ENCODE peak calls at places on chromosomes 12 and 14, in seven cellular contexts. One of them, this sample, is unnamed.

GRCh38 chr14:99460793-99461192 is 19.9 kb downstream of the SETD3 start:
- DNase-seq in germinal center: no peak
- DNase-seq in GF-D8: no peak
- DNase-seq in A172: no peak
- DNase-seq in GM23338: peak; percentile 22
- DNase-seq in NCI-H2171 treated with DMSO at 0.1 percent for 48 hours: peak; percentile 11
- DNase-seq in stimulated activated CD4-positive, alpha-beta T cell treated with anti-CD3 and anti-CD28 coated beads, Interleukin-12 subunit alpha, Interleukin-12 subunit beta, amount 100 ng/mL, for 4 hours: no peak
- DNase-seq in this sample: no peak

GRCh38 chr14:105386581-105387529 is 11.5 kb upstream of the TEX22 start:
- DNase-seq in germinal center: no peak
- DNase-seq in GF-D8: no peak
- DNase-seq in A172: no peak
- DNase-seq in GM23338: no peak
- DNase-seq in NCI-H2171 treated with DMSO at 0.1 percent for 48 hours: no peak
- DNase-seq in stimulated activated CD4-positive, alpha-beta T cell treated with anti-CD3 and anti-CD28 coated beads, Interleukin-12 subunit alpha, Interleukin-12 subunit beta, amount 100 ng/mL, for 4 hours: no peak
- DNase-seq in this sample: no peak

GRCh38 chr14:23025181-23025788 is 9.4 kb downstream of the PSMB5 start:
- DNase-seq in germinal center: no peak
- DNase-seq in GF-D8: no peak
- DNase-seq in A172: no peak
- DNase-seq in GM23338: no peak
- DNase-seq in NCI-H2171 treated with DMSO at 0.1 percent for 48 hours: peak; percentile 97
- DNase-seq in stimulated activated CD4-positive, alpha-beta T cell treated with anti-CD3 and anti-CD28 coated beads, Interleukin-12 subunit alpha, Interleukin-12 subunit beta, amount 100 ng/mL, for 4 hours: no peak
- DNase-seq in this sample: peak; percentile 59

GRCh38 chr14:54108481-54109471 is 152.2 kb upstream of the BMP4 start:
- DNase-seq in germinal center: no peak
- DNase-seq in GF-D8: no peak
- DNase-seq in A172: peak; percentile 77
- DNase-seq in GM23338: no peak
- DNase-seq in NCI-H2171 treated with DMSO at 0.1 percent for 48 hours: peak; percentile 13
- DNase-seq in stimulated activated CD4-positive, alpha-beta T cell treated with anti-CD3 and anti-CD28 coated beads, Interleukin-12 subunit alpha, Interleukin-12 subunit beta, amount 100 ng/mL, for 4 hours: no peak
- DNase-seq in this sample: no peak

GRCh38 chr12:38144601-38145436 is 171.8 kb upstream of the ALG10B start:
- DNase-seq in germinal center: no peak
- DNase-seq in GF-D8: no peak
- DNase-seq in A172: peak; percentile 47
- DNase-seq in GM23338: no peak
- DNase-seq in NCI-H2171 treated with DMSO at 0.1 percent for 48 hours: no peak
- DNase-seq in stimulated activated CD4-positive, alpha-beta T cell treated with anti-CD3 and anti-CD28 coated beads, Interleukin-12 subunit alpha, Interleukin-12 subunit beta, amount 100 ng/mL, for 4 hours: no peak
- DNase-seq in this sample: no peak

GRCh38 chr12:96824074-96824837 is 82.8 kb upstream of the NEDD1 start:
- DNase-seq in germinal center: no peak
- DNase-seq in GF-D8: no peak
- DNase-seq in A172: no peak
- DNase-seq in GM23338: no peak
- DNase-seq in NCI-H2171 treated with DMSO at 0.1 percent for 48 hours: no peak
- DNase-seq in stimulated activated CD4-positive, alpha-beta T cell treated with anti-CD3 and anti-CD28 coated beads, Interleukin-12 subunit alpha, Interleukin-12 subunit beta, amount 100 ng/mL, for 4 hours: no peak
- DNase-seq in this sample: no peak

GRCh38 chr14:97180304-97181200 is 383.4 kb downstream of the VRK1 start:
- DNase-seq in germinal center: no peak
- DNase-seq in GF-D8: no peak
- DNase-seq in A172: peak; percentile 82
- DNase-seq in GM23338: no peak
- DNase-seq in NCI-H2171 treated with DMSO at 0.1 percent for 48 hours: no peak
- DNase-seq in stimulated activated CD4-positive, alpha-beta T cell treated with anti-CD3 and anti-CD28 coated beads, Interleukin-12 subunit alpha, Interleukin-12 subunit beta, amount 100 ng/mL, for 4 hours: no peak
- DNase-seq in this sample: no peak

GRCh38 chr12:117820216-117820907 is 148.4 kb downstream of the KSR2 start:
- DNase-seq in germinal center: no peak
- DNase-seq in GF-D8: no peak
- DNase-seq in A172: no peak
- DNase-seq in GM23338: no peak
- DNase-seq in NCI-H2171 treated with DMSO at 0.1 percent for 48 hours: no peak
- DNase-seq in stimulated activated CD4-positive, alpha-beta T cell treated with anti-CD3 and anti-CD28 coated beads, Interleukin-12 subunit alpha, Interleukin-12 subunit beta, amount 100 ng/mL, for 4 hours: no peak
- DNase-seq in this sample: no peak

GRCh38 chr14:98903371-98903770 is 368.6 kb downstream of the BCL11B start:
- DNase-seq in germinal center: no peak
- DNase-seq in GF-D8: no peak
- DNase-seq in A172: no peak
- DNase-seq in GM23338: no peak
- DNase-seq in NCI-H2171 treated with DMSO at 0.1 percent for 48 hours: peak; percentile 36
- DNase-seq in stimulated activated CD4-positive, alpha-beta T cell treated with anti-CD3 and anti-CD28 coated beads, Interleukin-12 subunit alpha, Interleukin-12 subunit beta, amount 100 ng/mL, for 4 hours: no peak
- DNase-seq in this sample: no peak

GRCh38 chr12:91985002-91985767 is 160.5 kb downstream of the BTG1 start:
- DNase-seq in germinal center: no peak
- DNase-seq in GF-D8: no peak
- DNase-seq in A172: no peak
- DNase-seq in GM23338: no peak
- DNase-seq in NCI-H2171 treated with DMSO at 0.1 percent for 48 hours: no peak
- DNase-seq in stimulated activated CD4-positive, alpha-beta T cell treated with anti-CD3 and anti-CD28 coated beads, Interleukin-12 subunit alpha, Interleukin-12 subunit beta, amount 100 ng/mL, for 4 hours: no peak
- DNase-seq in this sample: no peak

GRCh38 chr12:128974881-128975280 is 121.6 kb downstream of the GLT1D1 start:
- DNase-seq in germinal center: no peak
- DNase-seq in GF-D8: no peak
- DNase-seq in A172: no peak
- DNase-seq in GM23338: no peak
- DNase-seq in NCI-H2171 treated with DMSO at 0.1 percent for 48 hours: no peak
- DNase-seq in stimulated activated CD4-positive, alpha-beta T cell treated with anti-CD3 and anti-CD28 coated beads, Interleukin-12 subunit alpha, Interleukin-12 subunit beta, amount 100 ng/mL, for 4 hours: no peak
- DNase-seq in this sample: no peak

GRCh38 chr12:56189336-56189917 is at the start of gene SMARCC2:
- DNase-seq in germinal center: peak; percentile 94
- DNase-seq in GF-D8: peak; percentile 73
- DNase-seq in A172: peak; percentile 82
- DNase-seq in GM23338: peak; percentile 93
- DNase-seq in NCI-H2171 treated with DMSO at 0.1 percent for 48 hours: peak; percentile 83
- DNase-seq in stimulated activated CD4-positive, alpha-beta T cell treated with anti-CD3 and anti-CD28 coated beads, Interleukin-12 subunit alpha, Interleukin-12 subunit beta, amount 100 ng/mL, for 4 hours: peak; percentile 80
- DNase-seq in this sample: peak; percentile 85

GRCh38 chr14:100488057-100488456 is 99.2 kb downstream of the BEGAIN start:
- DNase-seq in germinal center: no peak
- DNase-seq in GF-D8: no peak
- DNase-seq in A172: no peak
- DNase-seq in GM23338: no peak
- DNase-seq in NCI-H2171 treated with DMSO at 0.1 percent for 48 hours: peak; percentile 19
- DNase-seq in stimulated activated CD4-positive, alpha-beta T cell treated with anti-CD3 and anti-CD28 coated beads, Interleukin-12 subunit alpha, Interleukin-12 subunit beta, amount 100 ng/mL, for 4 hours: no peak
- DNase-seq in this sample: no peak

GRCh38 chr14:101363261-101363555 is 198.1 kb upstream of the DIO3 start:
- DNase-seq in germinal center: no peak
- DNase-seq in GF-D8: no peak
- DNase-seq in A172: no peak
- DNase-seq in GM23338: no peak
- DNase-seq in NCI-H2171 treated with DMSO at 0.1 percent for 48 hours: no peak
- DNase-seq in stimulated activated CD4-positive, alpha-beta T cell treated with anti-CD3 and anti-CD28 coated beads, Interleukin-12 subunit alpha, Interleukin-12 subunit beta, amount 100 ng/mL, for 4 hours: no peak
- DNase-seq in this sample: no peak

GRCh38 chr14:93331375-93332031 is 1.3 kb downstream of the BTBD7 start:
- DNase-seq in germinal center: no peak
- DNase-seq in GF-D8: no peak
- DNase-seq in A172: no peak
- DNase-seq in GM23338: no peak
- DNase-seq in NCI-H2171 treated with DMSO at 0.1 percent for 48 hours: no peak
- DNase-seq in stimulated activated CD4-positive, alpha-beta T cell treated with anti-CD3 and anti-CD28 coated beads, Interleukin-12 subunit alpha, Interleukin-12 subunit beta, amount 100 ng/mL, for 4 hours: no peak
- DNase-seq in this sample: no peak

GRCh38 chr12:7092229-7092985 is at the start of gene C1R:
- DNase-seq in germinal center: peak; percentile 74
- DNase-seq in GF-D8: no peak
- DNase-seq in A172: peak; percentile 29
- DNase-seq in GM23338: peak; percentile 84
- DNase-seq in NCI-H2171 treated with DMSO at 0.1 percent for 48 hours: peak; percentile 94
- DNase-seq in stimulated activated CD4-positive, alpha-beta T cell treated with anti-CD3 and anti-CD28 coated beads, Interleukin-12 subunit alpha, Interleukin-12 subunit beta, amount 100 ng/mL, for 4 hours: peak; percentile 65
- DNase-seq in this sample: peak; percentile 47

GRCh38 chr14:22185191-22185590 is 403.8 kb downstream of the DAD1 start:
- DNase-seq in germinal center: no peak
- DNase-seq in GF-D8: no peak
- DNase-seq in A172: no peak
- DNase-seq in GM23338: no peak
- DNase-seq in NCI-H2171 treated with DMSO at 0.1 percent for 48 hours: no peak
- DNase-seq in stimulated activated CD4-positive, alpha-beta T cell treated with anti-CD3 and anti-CD28 coated beads, Interleukin-12 subunit alpha, Interleukin-12 subunit beta, amount 100 ng/mL, for 4 hours: no peak
- DNase-seq in this sample: no peak

GRCh38 chr14:97517566-97518234 is 720.5 kb downstream of the VRK1 start:
- DNase-seq in germinal center: no peak
- DNase-seq in GF-D8: no peak
- DNase-seq in A172: no peak
- DNase-seq in GM23338: no peak
- DNase-seq in NCI-H2171 treated with DMSO at 0.1 percent for 48 hours: no peak
- DNase-seq in stimulated activated CD4-positive, alpha-beta T cell treated with anti-CD3 and anti-CD28 coated beads, Interleukin-12 subunit alpha, Interleukin-12 subunit beta, amount 100 ng/mL, for 4 hours: no peak
- DNase-seq in this sample: no peak

GRCh38 chr12:57983858-57984505 is 42.6 kb downstream of the ATP23 start:
- DNase-seq in germinal center: no peak
- DNase-seq in GF-D8: no peak
- DNase-seq in A172: no peak
- DNase-seq in GM23338: no peak
- DNase-seq in NCI-H2171 treated with DMSO at 0.1 percent for 48 hours: peak; percentile 20
- DNase-seq in stimulated activated CD4-positive, alpha-beta T cell treated with anti-CD3 and anti-CD28 coated beads, Interleukin-12 subunit alpha, Interleukin-12 subunit beta, amount 100 ng/mL, for 4 hours: no peak
- DNase-seq in this sample: no peak

GRCh38 chr12:31002999-31003398 is 70.7 kb upstream of the DDX11 start:
- DNase-seq in germinal center: no peak
- DNase-seq in GF-D8: no peak
- DNase-seq in A172: peak; percentile 68
- DNase-seq in GM23338: no peak
- DNase-seq in NCI-H2171 treated with DMSO at 0.1 percent for 48 hours: no peak
- DNase-seq in stimulated activated CD4-positive, alpha-beta T cell treated with anti-CD3 and anti-CD28 coated beads, Interleukin-12 subunit alpha, Interleukin-12 subunit beta, amount 100 ng/mL, for 4 hours: no peak
- DNase-seq in this sample: no peak

GRCh38 chr12:90945070-90945649 is 9.8 kb downstream of the CCER1 start:
- DNase-seq in germinal center: peak; percentile 15
- DNase-seq in GF-D8: no peak
- DNase-seq in A172: peak; percentile 25
- DNase-seq in GM23338: peak; percentile 20
- DNase-seq in NCI-H2171 treated with DMSO at 0.1 percent for 48 hours: peak; percentile 62
- DNase-seq in stimulated activated CD4-positive, alpha-beta T cell treated with anti-CD3 and anti-CD28 coated beads, Interleukin-12 subunit alpha, Interleukin-12 subunit beta, amount 100 ng/mL, for 4 hours: no peak
- DNase-seq in this sample: no peak

GRCh38 chr12:92927055-92927435 is 2.0 kb downstream of the EEA1 start:
- DNase-seq in germinal center: no peak
- DNase-seq in GF-D8: no peak
- DNase-seq in A172: peak; percentile 52
- DNase-seq in GM23338: peak; percentile 60
- DNase-seq in NCI-H2171 treated with DMSO at 0.1 percent for 48 hours: peak; percentile 11
- DNase-seq in stimulated activated CD4-positive, alpha-beta T cell treated with anti-CD3 and anti-CD28 coated beads, Interleukin-12 subunit alpha, Interleukin-12 subunit beta, amount 100 ng/mL, for 4 hours: peak; percentile 38
- DNase-seq in this sample: no peak

GRCh38 chr12:99810718-99811593 is 163.4 kb downstream of the GARIN6 start:
- DNase-seq in germinal center: no peak
- DNase-seq in GF-D8: no peak
- DNase-seq in A172: peak; percentile 23
- DNase-seq in GM23338: peak; percentile 18
- DNase-seq in NCI-H2171 treated with DMSO at 0.1 percent for 48 hours: peak; percentile 92
- DNase-seq in stimulated activated CD4-positive, alpha-beta T cell treated with anti-CD3 and anti-CD28 coated beads, Interleukin-12 subunit alpha, Interleukin-12 subunit beta, amount 100 ng/mL, for 4 hours: no peak
- DNase-seq in this sample: peak; percentile 3

GRCh38 chr14:75399819-75400678 is 27.8 kb upstream of the JDP2 start:
- DNase-seq in germinal center: no peak
- DNase-seq in GF-D8: no peak
- DNase-seq in A172: peak; percentile 71
- DNase-seq in GM23338: no peak
- DNase-seq in NCI-H2171 treated with DMSO at 0.1 percent for 48 hours: peak; percentile 98
- DNase-seq in stimulated activated CD4-positive, alpha-beta T cell treated with anti-CD3 and anti-CD28 coated beads, Interleukin-12 subunit alpha, Interleukin-12 subunit beta, amount 100 ng/mL, for 4 hours: no peak
- DNase-seq in this sample: no peak

GRCh38 chr12:122028601-122029560 is 7.2 kb downstream of the BCL7A start:
- DNase-seq in germinal center: peak; percentile 80
- DNase-seq in GF-D8: no peak
- DNase-seq in A172: no peak
- DNase-seq in GM23338: no peak
- DNase-seq in NCI-H2171 treated with DMSO at 0.1 percent for 48 hours: no peak
- DNase-seq in stimulated activated CD4-positive, alpha-beta T cell treated with anti-CD3 and anti-CD28 coated beads, Interleukin-12 subunit alpha, Interleukin-12 subunit beta, amount 100 ng/mL, for 4 hours: no peak
- DNase-seq in this sample: no peak

GRCh38 chr12:1207276-1207675 is 216.3 kb downstream of the ERC1 start:
- DNase-seq in germinal center: no peak
- DNase-seq in GF-D8: no peak
- DNase-seq in A172: no peak
- DNase-seq in GM23338: no peak
- DNase-seq in NCI-H2171 treated with DMSO at 0.1 percent for 48 hours: no peak
- DNase-seq in stimulated activated CD4-positive, alpha-beta T cell treated with anti-CD3 and anti-CD28 coated beads, Interleukin-12 subunit alpha, Interleukin-12 subunit beta, amount 100 ng/mL, for 4 hours: no peak
- DNase-seq in this sample: no peak

GRCh38 chr12:128336506-128336905 is 69.5 kb downstream of the TMEM132C start:
- DNase-seq in germinal center: no peak
- DNase-seq in GF-D8: no peak
- DNase-seq in A172: no peak
- DNase-seq in GM23338: no peak
- DNase-seq in NCI-H2171 treated with DMSO at 0.1 percent for 48 hours: no peak
- DNase-seq in stimulated activated CD4-positive, alpha-beta T cell treated with anti-CD3 and anti-CD28 coated beads, Interleukin-12 subunit alpha, Interleukin-12 subunit beta, amount 100 ng/mL, for 4 hours: no peak
- DNase-seq in this sample: no peak

GRCh38 chr12:75638792-75639191 is 127.4 kb upstream of the KRR1 start:
- DNase-seq in germinal center: no peak
- DNase-seq in GF-D8: no peak
- DNase-seq in A172: no peak
- DNase-seq in GM23338: no peak
- DNase-seq in NCI-H2171 treated with DMSO at 0.1 percent for 48 hours: no peak
- DNase-seq in stimulated activated CD4-positive, alpha-beta T cell treated with anti-CD3 and anti-CD28 coated beads, Interleukin-12 subunit alpha, Interleukin-12 subunit beta, amount 100 ng/mL, for 4 hours: no peak
- DNase-seq in this sample: no peak

GRCh38 chr12:27619308-27619707 is 76.9 kb upstream of the REP15 start:
- DNase-seq in germinal center: no peak
- DNase-seq in GF-D8: no peak
- DNase-seq in A172: peak; percentile 96
- DNase-seq in GM23338: no peak
- DNase-seq in NCI-H2171 treated with DMSO at 0.1 percent for 48 hours: no peak
- DNase-seq in stimulated activated CD4-positive, alpha-beta T cell treated with anti-CD3 and anti-CD28 coated beads, Interleukin-12 subunit alpha, Interleukin-12 subunit beta, amount 100 ng/mL, for 4 hours: no peak
- DNase-seq in this sample: no peak

GRCh38 chr12:54411398-54412241 is 7.4 kb downstream of the ITGA5 start:
- DNase-seq in germinal center: peak; percentile 53
- DNase-seq in GF-D8: peak; percentile 29
- DNase-seq in A172: peak; percentile 97
- DNase-seq in GM23338: peak; percentile 66
- DNase-seq in NCI-H2171 treated with DMSO at 0.1 percent for 48 hours: no peak
- DNase-seq in stimulated activated CD4-positive, alpha-beta T cell treated with anti-CD3 and anti-CD28 coated beads, Interleukin-12 subunit alpha, Interleukin-12 subunit beta, amount 100 ng/mL, for 4 hours: peak; percentile 47
- DNase-seq in this sample: no peak

GRCh38 chr12:14576896-14577295 is 9.2 kb upstream of the PLBD1 start:
- DNase-seq in germinal center: no peak
- DNase-seq in GF-D8: no peak
- DNase-seq in A172: no peak
- DNase-seq in GM23338: no peak
- DNase-seq in NCI-H2171 treated with DMSO at 0.1 percent for 48 hours: no peak
- DNase-seq in stimulated activated CD4-positive, alpha-beta T cell treated with anti-CD3 and anti-CD28 coated beads, Interleukin-12 subunit alpha, Interleukin-12 subunit beta, amount 100 ng/mL, for 4 hours: no peak
- DNase-seq in this sample: no peak

GRCh38 chr14:54652890-54653201 is 85.9 kb downstream of the SAMD4A start:
- DNase-seq in germinal center: no peak
- DNase-seq in GF-D8: no peak
- DNase-seq in A172: no peak
- DNase-seq in GM23338: no peak
- DNase-seq in NCI-H2171 treated with DMSO at 0.1 percent for 48 hours: no peak
- DNase-seq in stimulated activated CD4-positive, alpha-beta T cell treated with anti-CD3 and anti-CD28 coated beads, Interleukin-12 subunit alpha, Interleukin-12 subunit beta, amount 100 ng/mL, for 4 hours: no peak
- DNase-seq in this sample: no peak

GRCh38 chr12:110619534-110619953 is 5.6 kb downstream of the TCTN1 start:
- DNase-seq in germinal center: peak; percentile 42
- DNase-seq in GF-D8: no peak
- DNase-seq in A172: no peak
- DNase-seq in GM23338: no peak
- DNase-seq in NCI-H2171 treated with DMSO at 0.1 percent for 48 hours: no peak
- DNase-seq in stimulated activated CD4-positive, alpha-beta T cell treated with anti-CD3 and anti-CD28 coated beads, Interleukin-12 subunit alpha, Interleukin-12 subunit beta, amount 100 ng/mL, for 4 hours: no peak
- DNase-seq in this sample: no peak

GRCh38 chr14:91374897-91375747 is 42.5 kb downstream of the CCDC88C start:
- DNase-seq in germinal center: no peak
- DNase-seq in GF-D8: no peak
- DNase-seq in A172: no peak
- DNase-seq in GM23338: peak; percentile 74
- DNase-seq in NCI-H2171 treated with DMSO at 0.1 percent for 48 hours: peak; percentile 88
- DNase-seq in stimulated activated CD4-positive, alpha-beta T cell treated with anti-CD3 and anti-CD28 coated beads, Interleukin-12 subunit alpha, Interleukin-12 subunit beta, amount 100 ng/mL, for 4 hours: no peak
- DNase-seq in this sample: no peak

GRCh38 chr14:24443053-24443683 is 592 bp upstream of the SDR39U1 start:
- DNase-seq in germinal center: no peak
- DNase-seq in GF-D8: no peak
- DNase-seq in A172: no peak
- DNase-seq in GM23338: no peak
- DNase-seq in NCI-H2171 treated with DMSO at 0.1 percent for 48 hours: no peak
- DNase-seq in stimulated activated CD4-positive, alpha-beta T cell treated with anti-CD3 and anti-CD28 coated beads, Interleukin-12 subunit alpha, Interleukin-12 subunit beta, amount 100 ng/mL, for 4 hours: no peak
- DNase-seq in this sample: no peak

GRCh38 chr12:68420225-68421008 is 88.3 kb upstream of the MDM1 start:
- DNase-seq in germinal center: no peak
- DNase-seq in GF-D8: no peak
- DNase-seq in A172: no peak
- DNase-seq in GM23338: no peak
- DNase-seq in NCI-H2171 treated with DMSO at 0.1 percent for 48 hours: no peak
- DNase-seq in stimulated activated CD4-positive, alpha-beta T cell treated with anti-CD3 and anti-CD28 coated beads, Interleukin-12 subunit alpha, Interleukin-12 subunit beta, amount 100 ng/mL, for 4 hours: no peak
- DNase-seq in this sample: no peak

GRCh38 chr12:66960704-66961690 is 282.1 kb upstream of the GRIP1 start:
- DNase-seq in germinal center: no peak
- DNase-seq in GF-D8: no peak
- DNase-seq in A172: no peak
- DNase-seq in GM23338: peak; percentile 70
- DNase-seq in NCI-H2171 treated with DMSO at 0.1 percent for 48 hours: no peak
- DNase-seq in stimulated activated CD4-positive, alpha-beta T cell treated with anti-CD3 and anti-CD28 coated beads, Interleukin-12 subunit alpha, Interleukin-12 subunit beta, amount 100 ng/mL, for 4 hours: no peak
- DNase-seq in this sample: no peak

GRCh38 chr12:119157528-119157927 is 21.2 kb upstream of the HSPB8 start:
- DNase-seq in germinal center: no peak
- DNase-seq in GF-D8: no peak
- DNase-seq in A172: no peak
- DNase-seq in GM23338: no peak
- DNase-seq in NCI-H2171 treated with DMSO at 0.1 percent for 48 hours: peak; percentile 77
- DNase-seq in stimulated activated CD4-positive, alpha-beta T cell treated with anti-CD3 and anti-CD28 coated beads, Interleukin-12 subunit alpha, Interleukin-12 subunit beta, amount 100 ng/mL, for 4 hours: no peak
- DNase-seq in this sample: no peak

This sample was measured in HuH-7.